ENCODE peak calls at places on chromosomes 12 and 14, in four cellular contexts. E is mucosa of descending colon, I is foreskin fibroblast, J is natural killer cell. P is an unnamed sample.
A peak's percentile ranks its signal among the peaks of the same experiment; 100 is the strongest.

GRCh38 chr12:99920561-99920960 is 64.2 kb downstream of the ANKS1B start:
- DNase-seq in E (no peak), J (no peak), I (no peak), P (no peak)

GRCh38 chr14:54781080-54781479 is 121.5 kb downstream of the GCH1 start:
- DNase-seq in J (no peak), I (no peak), E (no peak), P (no peak)

GRCh38 chr12:100652488-100652887 is 79.0 kb downstream of the GAS2L3 start:
- DNase-seq in E (no peak), I (no peak), J (no peak), P (no peak)

GRCh38 chr14:72479471-72479931 is 414.4 kb downstream of the DPF3 start:
- DNase-seq in J (no peak), I (no peak), E (no peak), P (no peak)

GRCh38 chr12:92538970-92539749 is 163.6 kb upstream of the PLEKHG7 start:
- DNase-seq in J (no peak), E (no peak), I (peak; percentile 72), P (peak; percentile 69)

GRCh38 chr14:23138173-23138535 is 19.1 kb upstream of the CEBPE start:
- DNase-seq in J (no peak), E (no peak), I (no peak), P (no peak)

GRCh38 chr14:62162998-62163589 is 400.9 kb downstream of the SNAPC1 start:
- DNase-seq in I (peak; percentile 26), J (no peak), E (peak; percentile 10), P (no peak)

GRCh38 chr12:111089616-111090015 is 169.2 kb upstream of the MYL2 start:
- DNase-seq in I (no peak), J (no peak), E (no peak), P (no peak)

GRCh38 chr12:716506-716905 is 35.9 kb upstream of the WNK1 start:
- DNase-seq in I (no peak), J (no peak), E (no peak), P (no peak)

GRCh38 chr14:100018482-100018881 is 46.7 kb upstream of the EVL start:
- DNase-seq in E (no peak), I (no peak), J (no peak), P (no peak)

GRCh38 chr12:14952295-14952995 is 9.0 kb downstream of the ARHGDIB start:
- DNase-seq in I (peak; percentile 85), E (no peak), J (no peak), P (peak; percentile 73)

GRCh38 chr12:124438415-124439056 is 128.9 kb downstream of the NCOR2 start:
- DNase-seq in J (no peak), E (no peak), I (no peak), P (no peak)

GRCh38 chr12:77377622-77378021 is 312.3 kb upstream of the E2F7 start:
- DNase-seq in J (no peak), I (no peak), E (no peak), P (no peak)

GRCh38 chr12:77384941-77385340 is 319.6 kb upstream of the E2F7 start:
- DNase-seq in J (no peak), E (no peak), I (no peak), P (no peak)

GRCh38 chr12:77387214-77387613 is 321.8 kb upstream of the E2F7 start:
- DNase-seq in E (no peak), I (no peak), J (no peak), P (no peak)

GRCh38 chr12:77377116-77377515 is 311.7 kb upstream of the E2F7 start:
- DNase-seq in J (no peak), E (no peak), I (peak; percentile 75), P (no peak)

GRCh38 chr12:77382096-77382742 is 316.9 kb upstream of the E2F7 start:
- DNase-seq in J (no peak), E (no peak), I (peak; percentile 27), P (no peak)
- TF ChIP-seq CTCF in J (no peak), E (no peak), I (no peak), P (no peak)

DNA sequence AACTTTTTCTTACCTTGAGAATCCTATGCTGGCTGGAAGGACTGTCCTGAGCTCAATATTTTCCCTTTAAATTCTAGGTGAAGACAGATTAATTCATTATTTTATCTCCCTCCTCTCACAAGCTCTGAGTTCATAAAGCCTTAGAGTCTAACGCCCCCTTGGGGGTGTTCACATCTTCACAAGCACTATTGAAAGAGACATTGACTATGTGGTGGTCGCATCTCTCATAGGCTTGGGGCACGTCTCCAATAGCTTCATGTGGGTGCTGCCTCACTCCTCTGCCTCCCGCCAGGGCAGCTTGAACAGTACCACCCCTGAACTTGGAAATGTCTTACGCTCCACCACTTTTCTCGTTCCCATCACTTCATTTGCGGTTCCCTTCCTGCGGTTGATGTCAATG is 106.2 kb downstream of the UNC79 start:
- DNase-seq in E (no peak), J (no peak), I (no peak), P (no peak)
- TF ChIP-seq CTCF in E (no peak), J (no peak), I (no peak), P (peak; percentile 19)

DNA sequence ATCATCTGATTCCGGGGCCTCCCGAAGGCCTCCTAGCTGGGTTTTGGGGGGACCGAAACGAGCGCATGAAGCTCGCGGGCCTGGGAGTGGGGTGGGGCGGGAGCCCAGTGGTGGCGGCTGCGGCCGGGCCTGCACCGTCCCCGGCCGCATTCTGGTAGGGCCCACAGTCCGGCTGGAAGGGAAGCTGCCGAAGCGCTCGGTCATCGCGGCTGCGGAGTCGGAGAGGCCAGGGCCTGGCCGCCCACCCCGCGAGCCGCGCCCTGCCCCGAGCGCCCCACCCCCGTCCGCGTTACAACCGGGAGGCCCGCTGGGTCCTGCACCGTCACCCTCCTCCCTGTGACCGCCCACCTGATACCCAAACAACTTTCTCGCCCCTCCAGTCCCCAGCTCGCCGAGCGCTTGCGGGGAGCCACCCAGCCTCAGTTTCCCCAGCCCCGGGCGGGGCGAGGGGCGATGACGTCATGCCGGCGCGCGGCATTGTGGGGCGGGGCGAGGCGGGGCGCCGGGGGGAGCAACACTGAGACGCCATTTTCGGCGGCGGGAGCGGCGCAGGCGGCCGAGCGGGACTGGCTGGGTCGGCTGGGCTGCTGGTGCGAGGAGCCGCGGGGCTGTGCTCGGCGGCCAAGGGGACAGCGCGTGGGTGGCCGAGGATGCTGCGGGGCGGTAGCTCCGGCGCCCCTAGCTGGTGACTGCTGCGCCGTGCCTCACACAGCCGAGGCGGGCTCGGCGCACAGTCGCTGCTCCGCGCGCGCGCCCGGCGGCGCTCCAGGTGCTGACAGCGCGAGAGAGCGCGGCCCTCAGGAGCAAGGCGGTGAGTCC is at the start of gene KLC1:
- DNase-seq in I (peak; percentile 67), E (peak; percentile 90), J (peak; percentile 87), P (peak; percentile 70)
- TF ChIP-seq CTCF in I (no peak), E (no peak), J (no peak), P (no peak)

GRCh38 chr12:67648306-67649164 is at the start of gene DYRK2:
- DNase-seq in I (peak; percentile 78), J (peak; percentile 77), E (peak; percentile 89), P (no peak)

GRCh38 chr12:67649165-67650126 is 901 bp downstream of the DYRK2 start:
- DNase-seq in I (no peak), J (peak; percentile 52), E (peak; percentile 61), P (no peak)

GRCh38 chr12:67650127-67650495 is 1.6 kb downstream of the DYRK2 start:
- DNase-seq in I (no peak), J (no peak), E (peak; percentile 42), P (no peak)

GRCh38 chr12:67650528-67651379 is 2.2 kb downstream of the DYRK2 start:
- DNase-seq in I (no peak), E (no peak), J (no peak), P (no peak)

DNA sequence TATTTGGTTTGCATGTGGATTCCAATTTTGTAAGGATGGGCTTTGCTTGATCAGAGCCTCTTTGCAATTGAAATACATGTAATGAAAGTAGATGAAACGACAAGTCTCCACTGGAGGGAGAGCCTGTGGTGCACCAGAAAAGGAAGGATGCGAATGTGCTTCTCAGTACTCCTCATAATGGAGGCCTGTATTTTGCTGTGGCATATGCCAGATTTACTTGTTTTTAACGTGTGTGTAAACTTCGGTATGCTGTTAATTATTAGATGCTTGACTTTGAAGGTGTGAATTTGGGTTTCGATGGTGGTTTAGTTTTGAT is 2.8 kb downstream of the DYRK2 start:
- DNase-seq in I (peak; percentile 32), J (no peak), E (peak; percentile 33), P (no peak)
- TF ChIP-seq CTCF in I (peak; percentile 33), J (no peak), E (no peak), P (no peak)

GRCh38 chr12:47110706-47111391 is 31.1 kb upstream of the AMIGO2 start:
- DNase-seq in J (no peak), E (no peak), I (no peak), P (no peak)
- TF ChIP-seq CTCF in J (no peak), E (no peak), I (no peak), P (no peak)

GRCh38 chr12:130766470-130766869 is 50.4 kb upstream of the RIMBP2 start:
- DNase-seq in J (no peak), I (no peak), E (no peak), P (no peak)

GRCh38 chr12:130768120-130768519 is 52.0 kb upstream of the RIMBP2 start:
- DNase-seq in I (no peak), E (no peak), J (no peak), P (no peak)

GRCh38 chr12:130765186-130765659 is 49.1 kb upstream of the RIMBP2 start:
- DNase-seq in I (no peak), J (no peak), E (no peak), P (no peak)

GRCh38 chr12:130775953-130776856 is 60.1 kb upstream of the RIMBP2 start:
- DNase-seq in J (no peak), E (peak; percentile 36), I (peak; percentile 90), P (no peak)

DNA sequence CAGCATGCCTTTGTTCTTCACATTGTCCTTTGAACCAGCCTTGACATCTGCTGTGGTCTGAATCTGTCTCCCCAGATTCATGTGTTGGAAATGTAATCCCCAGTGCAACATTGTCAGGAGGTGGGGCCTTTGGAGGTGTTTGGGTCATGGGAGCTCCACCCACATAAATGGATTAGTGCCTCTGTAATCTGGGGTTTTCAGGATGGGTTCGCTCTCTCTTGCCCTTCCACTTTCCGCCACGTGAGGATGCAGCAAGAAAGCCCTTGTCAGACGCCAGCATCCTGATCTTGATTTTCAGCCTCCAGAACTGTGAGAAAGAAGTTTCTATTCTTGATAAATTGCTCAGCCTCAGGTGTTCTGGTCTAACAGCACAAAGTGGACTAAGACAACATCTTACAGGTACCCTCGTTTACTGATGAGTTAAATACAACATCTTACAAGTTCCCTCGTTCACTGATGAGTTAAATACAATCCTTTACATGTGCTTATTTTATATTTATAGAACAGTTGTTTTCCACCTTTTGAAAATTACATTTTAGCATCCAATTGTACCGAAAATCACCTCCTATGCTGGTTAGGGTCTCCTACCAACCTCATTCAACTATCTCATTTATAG is 54.4 kb upstream of the RIMBP2 start:
- DNase-seq in E (no peak), J (no peak), I (no peak), P (no peak)
- TF ChIP-seq CTCF in E (no peak), J (no peak), I (no peak), P (no peak)

GRCh38 chr14:36057452-36058142 is 118.9 kb downstream of the PTCSC3 start:
- DNase-seq in I (no peak), E (no peak), J (no peak), P (no peak)

GRCh38 chr14:36056846-36057245 is 119.7 kb downstream of the PTCSC3 start:
- DNase-seq in J (no peak), E (no peak), I (no peak), P (no peak)

GRCh38 chr14:36054353-36055051 is 122.0 kb downstream of the PTCSC3 start:
- DNase-seq in J (no peak), I (no peak), E (no peak), P (no peak)

GRCh38 chr14:36055052-36055378 is 121.5 kb downstream of the PTCSC3 start:
- DNase-seq in J (no peak), I (no peak), E (no peak), P (no peak)

GRCh38 chr14:36055681-36056225 is 120.8 kb downstream of the PTCSC3 start:
- DNase-seq in J (no peak), E (no peak), I (no peak), P (no peak)
- TF ChIP-seq CTCF in J (no peak), E (no peak), I (no peak), P (no peak)

GRCh38 chr12:6730169-6730568 is 6.3 kb downstream of the COPS7A start:
- DNase-seq in I (no peak), J (no peak), E (no peak), P (no peak)
- TF ChIP-seq CTCF in I (no peak), J (no peak), E (no peak), P (no peak)